ENCODE peak calls at places on chromosomes 4 and X, in eight cellular contexts. One of them, this sample, is unnamed.

GRCh38 chr4:57607616-57608150 is 497.5 kb upstream of the IGFBP7 start:
- DNase-seq in NCI-H446: no peak
- DNase-seq in EH: no peak
- DNase-seq in SHP77: no peak
- DNase-seq in dermis microvascular lymphatic vessel endothelial cell: no peak
- DNase-seq in osteocyte: no peak
- DNase-seq in mammary epithelial cell: no peak
- DNase-seq in brain pericyte: no peak
- DNase-seq in this sample: no peak

GRCh38 chrX:153934473-153935325 is at the start of gene NAA10:
- DNase-seq in NCI-H446: peak
- DNase-seq in EH: peak
- DNase-seq in SHP77: peak
- DNase-seq in dermis microvascular lymphatic vessel endothelial cell: peak
- DNase-seq in osteocyte: peak
- DNase-seq in mammary epithelial cell: peak
- DNase-seq in brain pericyte: no peak
- DNase-seq in this sample: peak

GRCh38 chr4:127870688-127871087 is 10.0 kb upstream of the PLK4 start:
- DNase-seq in NCI-H446: no peak
- DNase-seq in EH: peak
- DNase-seq in SHP77: no peak
- DNase-seq in dermis microvascular lymphatic vessel endothelial cell: no peak
- DNase-seq in osteocyte: no peak
- DNase-seq in mammary epithelial cell: peak
- DNase-seq in brain pericyte: peak
- DNase-seq in this sample: peak

GRCh38 chr4:120685756-120686278 is 236.7 kb downstream of the PRDM5 start:
- DNase-seq in NCI-H446: no peak
- DNase-seq in EH: no peak
- DNase-seq in SHP77: no peak
- DNase-seq in dermis microvascular lymphatic vessel endothelial cell: no peak
- DNase-seq in osteocyte: no peak
- DNase-seq in mammary epithelial cell: no peak
- DNase-seq in brain pericyte: no peak
- DNase-seq in this sample: no peak

GRCh38 chr4:52604215-52604614 is 54.9 kb downstream of the USP46 start:
- DNase-seq in NCI-H446: no peak
- DNase-seq in EH: no peak
- DNase-seq in SHP77: no peak
- DNase-seq in dermis microvascular lymphatic vessel endothelial cell: no peak
- DNase-seq in osteocyte: no peak
- DNase-seq in mammary epithelial cell: no peak
- DNase-seq in brain pericyte: no peak
- DNase-seq in this sample: no peak

GRCh38 chr4:67575232-67575888 is 16.8 kb downstream of the STAP1 start:
- DNase-seq in NCI-H446: no peak
- DNase-seq in EH: no peak
- DNase-seq in SHP77: peak
- DNase-seq in dermis microvascular lymphatic vessel endothelial cell: no peak
- DNase-seq in osteocyte: no peak
- DNase-seq in mammary epithelial cell: no peak
- DNase-seq in brain pericyte: no peak
- DNase-seq in this sample: no peak

GRCh38 chr4:46389301-46389761 is 597 bp downstream of the GABRA2 start:
- DNase-seq in NCI-H446: peak
- DNase-seq in EH: no peak
- DNase-seq in SHP77: peak
- DNase-seq in dermis microvascular lymphatic vessel endothelial cell: no peak
- DNase-seq in osteocyte: no peak
- DNase-seq in mammary epithelial cell: peak
- DNase-seq in brain pericyte: no peak
- DNase-seq in this sample: no peak

GRCh38 chr4:133799916-133800315 is 401.7 kb downstream of the PABPC4L start:
- DNase-seq in NCI-H446: peak
- DNase-seq in EH: no peak
- DNase-seq in SHP77: no peak
- DNase-seq in dermis microvascular lymphatic vessel endothelial cell: no peak
- DNase-seq in osteocyte: no peak
- DNase-seq in mammary epithelial cell: no peak
- DNase-seq in brain pericyte: no peak
- DNase-seq in this sample: no peak

GRCh38 chr4:52704133-52704532 is 45.0 kb upstream of the USP46 start:
- DNase-seq in NCI-H446: peak
- DNase-seq in EH: no peak
- DNase-seq in SHP77: no peak
- DNase-seq in dermis microvascular lymphatic vessel endothelial cell: no peak
- DNase-seq in osteocyte: no peak
- DNase-seq in mammary epithelial cell: peak
- DNase-seq in brain pericyte: no peak
- DNase-seq in this sample: no peak

GRCh38 chrX:93177930-93178329 is 495.4 kb downstream of the NAP1L3 start:
- DNase-seq in NCI-H446: no peak
- DNase-seq in EH: no peak
- DNase-seq in SHP77: no peak
- DNase-seq in dermis microvascular lymphatic vessel endothelial cell: no peak
- DNase-seq in osteocyte: no peak
- DNase-seq in mammary epithelial cell: no peak
- DNase-seq in brain pericyte: no peak
- DNase-seq in this sample: no peak

GRCh38 chr4:182145360-182145905 is 97.8 kb upstream of the TENM3 start:
- DNase-seq in NCI-H446: no peak
- DNase-seq in EH: no peak
- DNase-seq in SHP77: no peak
- DNase-seq in dermis microvascular lymphatic vessel endothelial cell: no peak
- DNase-seq in osteocyte: no peak
- DNase-seq in mammary epithelial cell: peak
- DNase-seq in brain pericyte: no peak
- DNase-seq in this sample: no peak

GRCh38 chr4:100190643-100191600 is 654 bp upstream of the DDIT4L start:
- DNase-seq in NCI-H446: no peak
- DNase-seq in EH: peak
- DNase-seq in SHP77: no peak
- DNase-seq in dermis microvascular lymphatic vessel endothelial cell: no peak
- DNase-seq in osteocyte: no peak
- DNase-seq in mammary epithelial cell: peak
- DNase-seq in brain pericyte: no peak
- DNase-seq in this sample: peak

GRCh38 chrX:70755850-70756249 is 152.7 kb downstream of the TEX11 start:
- DNase-seq in NCI-H446: no peak
- DNase-seq in EH: no peak
- DNase-seq in SHP77: no peak
- DNase-seq in dermis microvascular lymphatic vessel endothelial cell: no peak
- DNase-seq in osteocyte: peak
- DNase-seq in mammary epithelial cell: no peak
- DNase-seq in brain pericyte: no peak
- DNase-seq in this sample: no peak

GRCh38 chr4:36549992-36550391 is 268.6 kb downstream of the DTHD1 start:
- DNase-seq in NCI-H446: no peak
- DNase-seq in EH: no peak
- DNase-seq in SHP77: no peak
- DNase-seq in dermis microvascular lymphatic vessel endothelial cell: no peak
- DNase-seq in osteocyte: no peak
- DNase-seq in mammary epithelial cell: no peak
- DNase-seq in brain pericyte: no peak
- DNase-seq in this sample: no peak

GRCh38 chrX:131068945-131069719 is 11.0 kb downstream of the ARHGAP36 start:
- DNase-seq in NCI-H446: peak
- DNase-seq in EH: peak
- DNase-seq in SHP77: peak
- DNase-seq in dermis microvascular lymphatic vessel endothelial cell: no peak
- DNase-seq in osteocyte: no peak
- DNase-seq in mammary epithelial cell: no peak
- DNase-seq in brain pericyte: no peak
- DNase-seq in this sample: peak

GRCh38 chr4:163380703-163381102 is 37.0 kb downstream of the NPY5R start:
- DNase-seq in NCI-H446: no peak
- DNase-seq in EH: no peak
- DNase-seq in SHP77: no peak
- DNase-seq in dermis microvascular lymphatic vessel endothelial cell: no peak
- DNase-seq in osteocyte: no peak
- DNase-seq in mammary epithelial cell: no peak
- DNase-seq in brain pericyte: no peak
- DNase-seq in this sample: no peak

GRCh38 chr4:104890598-104890997 is 256.1 kb upstream of the TET2 start:
- DNase-seq in NCI-H446: no peak
- DNase-seq in EH: no peak
- DNase-seq in SHP77: no peak
- DNase-seq in dermis microvascular lymphatic vessel endothelial cell: no peak
- DNase-seq in osteocyte: no peak
- DNase-seq in mammary epithelial cell: no peak
- DNase-seq in brain pericyte: no peak
- DNase-seq in this sample: no peak

GRCh38 chrX:13197961-13198761 is 121.7 kb downstream of the ATXN3L start:
- DNase-seq in NCI-H446: no peak
- DNase-seq in EH: no peak
- DNase-seq in SHP77: no peak
- DNase-seq in dermis microvascular lymphatic vessel endothelial cell: no peak
- DNase-seq in osteocyte: no peak
- DNase-seq in mammary epithelial cell: peak
- DNase-seq in brain pericyte: no peak
- DNase-seq in this sample: no peak

GRCh38 chr4:117137143-117137542 is 51.8 kb upstream of the TRAM1L1 start:
- DNase-seq in NCI-H446: no peak
- DNase-seq in EH: peak
- DNase-seq in SHP77: no peak
- DNase-seq in dermis microvascular lymphatic vessel endothelial cell: no peak
- DNase-seq in osteocyte: no peak
- DNase-seq in mammary epithelial cell: peak
- DNase-seq in brain pericyte: peak
- DNase-seq in this sample: peak